ENCODE peak calls at places on chromosomes 11 and 22, in eight cellular contexts. P is MCF 10A, R is cardiac muscle cell, K is A549, C is chondrocyte, I is breast epithelium, A is lower lobe of right lung, X is progenitor cell of endocrine pancreas. G is an unnamed sample.

GRCh38 chr11:119343726-119344125 is 2.8 kb downstream of the MFRP start:
- DNase-seq in A (peak; percentile 20), C (peak; percentile 37), K (no peak), R (no peak), P (no peak), I (no peak), X (no peak), G (no peak)

GRCh38 chr11:101470881-101471535 is 112.8 kb downstream of the TRPC6 start:
- DNase-seq in X (no peak), A (no peak), K (no peak), P (peak; percentile 9), C (no peak), R (no peak), I (no peak), G (no peak)

GRCh38 chr11:72818971-72819370 is 4.8 kb downstream of the ATG16L2 start:
- DNase-seq in C (no peak), P (no peak), K (no peak), X (no peak), R (no peak), A (no peak), I (no peak), G (no peak)

GRCh38 chr22:36323182-36323854 is 64.4 kb downstream of the MYH9 start:
- DNase-seq in C (no peak), R (peak; percentile 92), A (peak; percentile 76), X (no peak), P (no peak), K (no peak), I (peak; percentile 81), G (no peak)

GRCh38 chr11:20729597-20730095 is 60.3 kb downstream of the NELL1 start:
- DNase-seq in X (no peak), C (no peak), A (no peak), P (no peak), R (no peak), K (no peak), I (no peak), G (no peak)

GRCh38 chr11:123057604-123058305 is 4.2 kb downstream of the HSPA8 start:
- DNase-seq in R (no peak), C (no peak), P (no peak), I (no peak), A (no peak), X (no peak), K (no peak), G (no peak)

GRCh38 chr22:41140365-41140957 is 48.1 kb downstream of the EP300 start:
- DNase-seq in X (no peak), P (no peak), R (no peak), K (no peak), A (peak; percentile 50), C (no peak), I (no peak), G (no peak)

GRCh38 chr22:36833073-36833472 is 16.2 kb upstream of the PVALB start:
- DNase-seq in X (no peak), A (no peak), C (no peak), K (no peak), R (no peak), P (no peak), I (no peak), G (no peak)

GRCh38 chr22:42172385-42173172 is 42.0 kb upstream of the CYP2D6 start:
- DNase-seq in R (peak; percentile 47), K (no peak), X (no peak), I (no peak), C (no peak), A (no peak), P (no peak), G (no peak)

GRCh38 chr11:587978-588380 is 11.7 kb downstream of the PHRF1 start:
- DNase-seq in K (peak; percentile 54), A (peak; percentile 77), X (no peak), R (peak; percentile 71), P (peak; percentile 73), C (no peak), I (no peak), G (no peak)

GRCh38 chr11:748007-748359 is 719 bp downstream of the TALDO1 start:
- DNase-seq in R (peak; percentile 34), K (no peak), X (no peak), A (peak; percentile 60), C (no peak), P (no peak), I (no peak), G (no peak)

GRCh38 chr11:18958221-18958910 is 19.2 kb upstream of the MRGPRX1 start:
- DNase-seq in I (no peak), A (no peak), P (no peak), K (no peak), X (no peak), R (no peak), C (no peak), G (no peak)

GRCh38 chr22:43424201-43424600 is 12.4 kb downstream of the MPPED1 start:
- DNase-seq in A (peak; percentile 6), K (no peak), I (no peak), X (no peak), R (no peak), C (peak; percentile 59), P (no peak), G (peak; percentile 9)

GRCh38 chr22:40083794-40084193 is 89.0 kb downstream of the FAM83F start:
- DNase-seq in K (no peak), R (no peak), X (no peak), A (no peak), C (no peak), I (no peak), P (no peak), G (no peak)

GRCh38 chr11:3614742-3615171 is 27.0 kb downstream of the ART5 start:
- DNase-seq in A (peak; percentile 72), I (no peak), X (no peak), R (no peak), C (peak; percentile 46), P (no peak), K (no peak), G (no peak)

GRCh38 chr11:23727821-23728220 is 769.0 kb upstream of the LUZP2 start:
- DNase-seq in K (no peak), P (peak; percentile 43), C (no peak), A (no peak), I (no peak), R (peak; percentile 43), X (no peak), G (no peak)

GRCh38 chr22:30483169-30483568 is 11.4 kb upstream of the SEC14L3 start:
- DNase-seq in C (no peak), R (peak; percentile 38), P (no peak), X (no peak), K (no peak), I (no peak), A (no peak), G (no peak)

DNA sequence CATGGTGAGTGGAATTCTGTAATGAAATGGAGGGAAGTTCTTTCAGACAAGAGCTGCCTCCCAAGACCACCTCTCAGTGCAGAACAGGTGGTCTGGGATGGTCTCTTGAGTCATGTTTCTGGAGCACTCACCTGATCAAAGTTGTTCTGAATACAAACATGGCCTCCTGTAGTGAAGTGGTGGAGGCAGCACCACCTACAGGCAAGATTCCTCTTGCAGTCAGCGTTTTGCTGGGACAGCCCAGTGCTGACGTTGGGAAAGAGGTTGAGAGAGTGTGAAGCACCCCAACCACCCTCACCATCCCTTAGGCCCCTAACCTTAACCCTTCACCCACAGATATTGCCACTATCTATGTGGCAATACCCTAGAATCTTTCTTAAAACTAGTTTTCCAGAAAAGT is 371.4 kb downstream of the CADM1 start:
- DNase-seq in X (no peak), R (no peak), A (no peak), P (peak; percentile 25), K (peak; percentile 17), C (no peak), I (no peak), G (no peak)
- TF ChIP-seq CTCF in X (peak; percentile 37), R (no peak), A (peak; percentile 35), P (peak; percentile 23), K (no peak), C (peak; percentile 39), I (peak; percentile 15), G (peak; percentile 17)

GRCh38 chr11:115580927-115581680 is 76.9 kb upstream of the CADM1 start:
- DNase-seq in X (no peak), P (no peak), C (no peak), R (no peak), K (no peak), I (no peak), A (peak; percentile 52), G (peak; percentile 89)

GRCh38 chr11:115580416-115580815 is 76.2 kb upstream of the CADM1 start:
- DNase-seq in P (no peak), X (no peak), A (no peak), R (no peak), I (no peak), C (no peak), K (no peak), G (no peak)

GRCh38 chr11:115579181-115579825 is 75.1 kb upstream of the CADM1 start:
- DNase-seq in C (no peak), X (no peak), A (no peak), R (no peak), P (no peak), K (no peak), I (no peak), G (no peak)

GRCh38 chr11:115585361-115586024 is 81.3 kb upstream of the CADM1 start:
- DNase-seq in I (no peak), C (no peak), K (no peak), A (no peak), X (no peak), P (no peak), R (no peak), G (no peak)

GRCh38 chr11:115581871-115582639 is 77.8 kb upstream of the CADM1 start:
- DNase-seq in R (no peak), I (no peak), X (no peak), K (no peak), C (no peak), A (no peak), P (no peak), G (peak; percentile 29)
- TF ChIP-seq CTCF in R (no peak), I (no peak), X (no peak), K (no peak), C (peak; percentile 68), A (no peak), P (no peak), G (no peak)

GRCh38 chr11:129696309-129696989 is 119.2 kb upstream of the TMEM45B start:
- DNase-seq in R (no peak), X (no peak), K (no peak), C (no peak), P (no peak), A (no peak), I (no peak), G (no peak)
- TF ChIP-seq CTCF in R (no peak), X (no peak), K (no peak), C (peak; percentile 24), P (no peak), A (no peak), I (no peak), G (peak; percentile 10)

DNA sequence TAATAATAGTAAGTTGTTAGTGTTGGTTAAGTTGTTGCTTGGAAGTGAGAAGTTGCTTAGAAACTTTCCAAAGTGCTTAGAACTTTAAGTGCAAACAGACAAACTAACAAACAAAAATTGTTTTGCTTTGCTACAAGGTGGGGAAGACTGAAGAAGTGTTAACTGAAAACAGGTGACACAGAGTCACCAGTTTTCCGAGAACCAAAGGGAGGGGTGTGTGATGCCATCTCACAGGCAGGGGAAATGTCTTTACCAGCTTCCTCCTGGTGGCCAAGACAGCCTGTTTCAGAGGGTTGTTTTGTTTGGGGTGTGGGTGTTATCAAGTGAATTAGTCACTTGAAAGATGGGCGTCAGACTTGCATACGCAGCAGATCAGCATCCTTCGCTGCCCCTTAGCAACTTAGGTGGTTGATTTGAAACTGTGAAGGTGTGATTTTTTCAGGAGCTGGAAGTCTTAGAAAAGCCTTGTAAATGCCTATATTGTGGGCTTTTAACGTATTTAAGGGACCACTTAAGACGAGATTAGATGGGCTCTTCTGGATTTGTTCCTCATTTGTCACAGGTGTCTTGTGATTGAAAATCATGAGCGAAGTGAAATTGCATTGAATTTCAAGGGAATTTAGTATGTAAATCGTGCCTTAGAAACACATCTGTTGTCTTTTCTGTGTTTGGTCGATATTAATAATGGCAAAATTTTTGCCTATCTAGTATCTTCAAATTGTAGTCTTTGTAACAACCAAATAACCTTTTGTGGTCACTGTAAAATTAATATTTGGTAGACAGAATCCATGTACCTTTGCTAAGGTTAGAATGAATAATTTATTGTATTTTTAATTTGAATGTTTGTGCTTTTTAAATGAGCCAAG is 2.7 kb downstream of the NEAT1 start:
- DNase-seq in A (peak; percentile 48), K (no peak), X (no peak), P (peak; percentile 76), I (no peak), R (peak; percentile 82), C (no peak), G (no peak)
- TF ChIP-seq CTCF in A (peak; percentile 16), K (no peak), X (peak; percentile 11), P (no peak), I (peak; percentile 66), R (peak; percentile 6), C (peak; percentile 45), G (no peak)

G was measured in glutamatergic neuron.